ENCODE peak calls at places on chromosomes 12 and 14, in eight cellular contexts. Z is activated CD8-positive, alpha-beta memory T cell treated with anti-CD3 and anti-CD28 coated beads, Interleukin-2, amount 10 ng/mL, durations not matched to agents 7 days and 5 days; J is gastroesophageal sphincter; P is heart right ventricle; C is left cardiac atrium; A is T-cell; Y is effector memory CD8-positive, alpha-beta T cell; E is aorta. S is an unnamed sample.

GRCh38 chr14:34363733-34364134 is 98.3 kb downstream of the SPTSSA start:
- ATAC-seq in Z (no peak), J (no peak), P (peak), C (peak), A (no peak), Y (no peak), E (no peak), S (no peak)

GRCh38 chr12:25740617-25741016 is 187.5 kb upstream of the LMNTD1 start:
- ATAC-seq in Z (no peak), J (no peak), P (no peak), C (no peak), A (no peak), Y (no peak), E (no peak), S (no peak)

GRCh38 chr14:102665665-102666064 is 73.2 kb downstream of the RCOR1 start:
- ATAC-seq in Z (no peak), J (no peak), P (no peak), C (no peak), A (no peak), Y (no peak), E (no peak), S (no peak)

GRCh38 chr14:103696466-103697071 is 18.7 kb downstream of the XRCC3 start:
- ATAC-seq in Z (no peak), J (peak), P (peak), C (peak), A (no peak), Y (no peak), E (peak), S (no peak)

GRCh38 chr12:64571346-64571745 is 38.9 kb upstream of the RASSF3 start:
- ATAC-seq in Z (no peak), J (no peak), P (no peak), C (no peak), A (peak), Y (no peak), E (no peak), S (no peak)

GRCh38 chr14:75333523-75334190 is 55.0 kb downstream of the FOS start:
- ATAC-seq in Z (peak), J (peak), P (no peak), C (peak), A (peak), Y (peak), E (peak), S (peak)

GRCh38 chr12:104990950-104991349 is 4.8 kb downstream of the NOPCHAP1 start:
- ATAC-seq in Z (no peak), J (no peak), P (no peak), C (no peak), A (no peak), Y (no peak), E (no peak), S (no peak)

GRCh38 chr12:67534671-67535070 is 113.9 kb upstream of the DYRK2 start:
- ATAC-seq in Z (no peak), J (no peak), P (peak), C (peak), A (no peak), Y (no peak), E (peak), S (no peak)

GRCh38 chr14:101476258-101476930 is 84.9 kb upstream of the DIO3 start:
- ATAC-seq in Z (no peak), J (no peak), P (no peak), C (peak), A (no peak), Y (no peak), E (no peak), S (no peak)

GRCh38 chr12:100964026-100964425 is 169.4 kb downstream of the ANO4 start:
- ATAC-seq in Z (no peak), J (no peak), P (no peak), C (no peak), A (no peak), Y (no peak), E (no peak), S (no peak)

GRCh38 chr14:22513066-22513812 is 75.8 kb downstream of the DAD1 start:
- ATAC-seq in Z (no peak), J (peak), P (peak), C (peak), A (no peak), Y (no peak), E (peak), S (no peak)

GRCh38 chr12:116455540-116456306 is 103.5 kb upstream of the MAP1LC3B2 start:
- ATAC-seq in Z (no peak), J (peak), P (peak), C (peak), A (no peak), Y (no peak), E (peak), S (no peak)

GRCh38 chr14:37480446-37481290 is 114.4 kb downstream of the FOXA1 start:
- ATAC-seq in Z (no peak), J (no peak), P (no peak), C (no peak), A (no peak), Y (no peak), E (no peak), S (no peak)

GRCh38 chr14:23351681-23352505 is 794 bp downstream of the SLC22A17 start:
- ATAC-seq in Z (peak), J (peak), P (peak), C (peak), A (peak), Y (peak), E (peak), S (no peak)

S was measured in stimulated activated memory B cell treated with anti-CD40 and anti-IgM and Interleukin-4, amounts not matched to agents 10 μg/mL and 1 μg/mL and 100 μg/mL, for 72 hours.